ENCODE peak calls at places on chromosomes 4 and X, in eight cellular contexts. C is left kidney, Q is astrocyte, X is GM20000, S is left lung, Z is tibial nerve, O is brain microvascular endothelial cell, I is heart left ventricle. P is an unnamed sample.
A peak's percentile ranks its signal among the peaks of the same experiment; 100 is the strongest.

GRCh38 chr4:181475781-181476180 is 767.4 kb upstream of the TENM3 start:
- DNase-seq in I (no peak), S (no peak), Q (no peak), Z (no peak), X (no peak), C (peak; percentile 45), O (peak; percentile 9), P (no peak)

GRCh38 chr4:83906561-83906960 is 370.7 kb downstream of the GPAT3 start:
- DNase-seq in O (no peak), X (no peak), Z (no peak), I (no peak), Q (peak; percentile 31), C (no peak), S (no peak), P (no peak)

GRCh38 chrX:74537011-74537390 is 77.4 kb downstream of the RLIM start:
- DNase-seq in Z (no peak), Q (peak; percentile 13), X (no peak), I (no peak), O (peak; percentile 2), S (no peak), C (peak; percentile 86), P (no peak)

GRCh38 chrX:132751043-132751690 is 207.3 kb downstream of the HS6ST2 start:
- DNase-seq in O (no peak), Q (no peak), Z (no peak), I (no peak), C (no peak), S (no peak), X (no peak), P (no peak)

GRCh38 chrX:56995271-56995994 is at the start of gene SPIN3:
- DNase-seq in X (peak; percentile 70), S (peak; percentile 83), C (peak; percentile 96), Q (peak; percentile 61), O (peak; percentile 58), Z (peak; percentile 66), I (peak; percentile 77), P (peak; percentile 1)

GRCh38 chrX:915427-916234 is 285.0 kb downstream of the SHOX start:
- DNase-seq in C (peak; percentile 58), Z (no peak), O (no peak), X (no peak), Q (no peak), I (no peak), S (no peak), P (no peak)

GRCh38 chrX:101785142-101785541 is 125.5 kb upstream of the ARMCX2 start:
- DNase-seq in X (no peak), O (no peak), Z (no peak), C (no peak), Q (no peak), I (no peak), S (no peak), P (no peak)

GRCh38 chr4:158229768-158230167 is 19.5 kb downstream of the TMEM144 start:
- DNase-seq in Z (no peak), I (no peak), O (no peak), X (no peak), C (no peak), Q (no peak), S (no peak), P (no peak)

GRCh38 chr4:23920296-23920695 is 30.4 kb upstream of the PPARGC1A start:
- DNase-seq in X (no peak), S (no peak), O (no peak), I (no peak), Q (peak; percentile 66), C (no peak), Z (no peak), P (no peak)

GRCh38 chr4:75099321-75099720 is 166.4 kb downstream of the PARM1 start:
- DNase-seq in Z (no peak), I (no peak), C (no peak), S (no peak), Q (no peak), X (peak; percentile 47), O (no peak), P (no peak)

GRCh38 chr4:4541661-4542570 is at the start of gene STX18:
- DNase-seq in C (peak; percentile 96), Z (peak; percentile 41), O (peak; percentile 60), S (peak; percentile 88), X (peak; percentile 87), I (peak; percentile 89), Q (peak; percentile 79), P (peak; percentile 33)

GRCh38 chr4:182955411-182955810 is 38.2 kb upstream of the DCTD start:
- DNase-seq in Q (peak; percentile 11), X (no peak), O (peak; percentile 56), I (no peak), S (no peak), C (no peak), Z (no peak), P (no peak)

GRCh38 chrX:140343226-140343873 is 161.5 kb downstream of the SOX3 start:
- DNase-seq in Z (no peak), X (no peak), S (no peak), O (no peak), Q (peak; percentile 42), I (no peak), C (peak; percentile 1), P (no peak)

GRCh38 chrX:23884427-23885024 is 23.2 kb downstream of the APOO start:
- DNase-seq in S (no peak), O (peak; percentile 65), Q (no peak), Z (no peak), X (no peak), C (no peak), I (no peak), P (no peak)

GRCh38 chr4:88158360-88159136 is at the start of gene ABCG2:
- DNase-seq in Q (peak; percentile 66), X (peak; percentile 48), C (peak; percentile 68), S (peak; percentile 39), I (peak; percentile 23), Z (no peak), O (peak; percentile 18), P (peak; percentile 15)

GRCh38 chrX:139203681-139204575 is 326.6 kb upstream of the F9 start:
- DNase-seq in X (peak; percentile 18), O (no peak), Z (no peak), S (no peak), Q (no peak), I (no peak), C (peak; percentile 66), P (no peak)

P was measured in GOT3.